ENCODE peak calls at places on chromosomes 2 and 18, in seven cellular contexts. J is DND-41, N is GM13977, G is HCT116, F is HEK293T, Y is omental fat pad, R is progenitor cell of endocrine pancreas. W is an unnamed sample.
A peak's percentile ranks its signal among the peaks of the same experiment; 100 is the strongest.

GRCh38 chr2:159362816-159363251 is 76.3 kb upstream of the WDSUB1 start:
- DNase-seq in J (no peak), N (no peak), G (no peak), F (no peak), Y (no peak), R (no peak), W (peak; percentile 91)

GRCh38 chr2:150153646-150154307 is 333.7 kb downstream of the RND3 start:
- DNase-seq in J (no peak), N (no peak), G (no peak), F (no peak), Y (no peak), R (no peak), W (no peak)

GRCh38 chr18:49907346-49907929 is 94.1 kb upstream of the ACAA2 start:
- DNase-seq in J (no peak), N (no peak), G (no peak), F (no peak), Y (no peak), R (no peak), W (no peak)

GRCh38 chr18:73842795-73843394 is 304.7 kb downstream of the FBXO15 start:
- DNase-seq in J (peak; percentile 58), N (peak; percentile 56), G (peak; percentile 4), F (peak; percentile 34), Y (no peak), R (peak; percentile 41), W (peak; percentile 52)

GRCh38 chr2:172335731-172336130 is 91.7 kb upstream of the ITGA6 start:
- DNase-seq in J (no peak), N (no peak), G (no peak), F (no peak), Y (no peak), R (no peak), W (no peak)

GRCh38 chr2:58419983-58420382 is 178.9 kb upstream of the FANCL start:
- DNase-seq in J (no peak), N (no peak), G (no peak), F (no peak), Y (no peak), R (no peak), W (no peak)

GRCh38 chr18:53745228-53745967 is 479.1 kb downstream of the MBD2 start:
- DNase-seq in J (no peak), N (no peak), G (no peak), F (no peak), Y (no peak), R (no peak), W (no peak)

GRCh38 chr2:158544998-158545397 is 88.2 kb downstream of the PKP4 start:
- DNase-seq in J (no peak), N (no peak), G (no peak), F (no peak), Y (no peak), R (no peak), W (no peak)

GRCh38 chr2:43724728-43725526 is 48.7 kb upstream of the C1GALT1C1L start:
- DNase-seq in J (no peak), N (no peak), G (no peak), F (no peak), Y (no peak), R (no peak), W (no peak)

GRCh38 chr2:29349316-29350030 is 234.3 kb downstream of the CLIP4 start:
- DNase-seq in J (no peak), N (no peak), G (no peak), F (no peak), Y (no peak), R (no peak), W (no peak)

GRCh38 chr2:231671617-231672350 is 36.5 kb upstream of the PTMA start:
- DNase-seq in J (no peak), N (no peak), G (no peak), F (no peak), Y (no peak), R (no peak), W (no peak)

GRCh38 chr2:130150181-130151144 is 5.6 kb upstream of the CCDC74B start:
- DNase-seq in J (no peak), N (no peak), G (no peak), F (no peak), Y (no peak), R (no peak), W (no peak)

GRCh38 chr2:144390424-144391020 is 129.4 kb downstream of the ZEB2 start:
- DNase-seq in J (no peak), N (no peak), G (no peak), F (no peak), Y (no peak), R (no peak), W (no peak)

GRCh38 chr2:133642831-133643230 is 74.6 kb upstream of the NCKAP5 start:
- DNase-seq in J (no peak), N (no peak), G (no peak), F (no peak), Y (no peak), R (no peak), W (no peak)

GRCh38 chr2:115549731-115550130 is 1107.3 kb downstream of the DPP10 start:
- DNase-seq in J (no peak), N (no peak), G (no peak), F (no peak), Y (no peak), R (no peak), W (no peak)

GRCh38 chr2:235692671-235693171 is 198.9 kb downstream of the AGAP1 start:
- DNase-seq in J (no peak), N (no peak), G (no peak), F (no peak), Y (no peak), R (no peak), W (no peak)

GRCh38 chr2:97068074-97068473 is 26.6 kb downstream of the FAHD2B start:
- DNase-seq in J (no peak), N (no peak), G (no peak), F (no peak), Y (no peak), R (no peak), W (no peak)

GRCh38 chr2:191041418-191042161 is 27.6 kb upstream of the STAT1 start:
- DNase-seq in J (no peak), N (no peak), G (peak; percentile 63), F (no peak), Y (no peak), R (no peak), W (no peak)

GRCh38 chr2:39650468-39650867 is 15.2 kb upstream of the TMEM178A start:
- DNase-seq in J (no peak), N (no peak), G (no peak), F (no peak), Y (no peak), R (no peak), W (no peak)

GRCh38 chr2:48343571-48344440 is 186.1 kb upstream of the STON1 start:
- DNase-seq in J (no peak), N (no peak), G (no peak), F (no peak), Y (no peak), R (no peak), W (peak; percentile 52)

GRCh38 chr2:14451312-14451711 is 181.2 kb upstream of the LRATD1 start:
- DNase-seq in J (no peak), N (no peak), G (no peak), F (no peak), Y (no peak), R (no peak), W (no peak)

GRCh38 chr18:58348517-58348916 is 280.4 kb downstream of the ALPK2 start:
- DNase-seq in J (no peak), N (no peak), G (no peak), F (no peak), Y (no peak), R (no peak), W (no peak)

GRCh38 chr2:70143314-70144150 is 47.3 kb downstream of the C2orf42 start:
- DNase-seq in J (peak; percentile 56), N (no peak), G (peak; percentile 41), F (no peak), Y (no peak), R (no peak), W (no peak)

GRCh38 chr2:168210216-168210897 is 37.0 kb downstream of the STK39 start:
- DNase-seq in J (no peak), N (no peak), G (no peak), F (no peak), Y (no peak), R (no peak), W (no peak)

GRCh38 chr2:135245055-135245454 is 193.0 kb downstream of the RAB3GAP1 start:
- DNase-seq in J (peak; percentile 20), N (peak; percentile 11), G (peak; percentile 51), F (peak; percentile 43), Y (no peak), R (no peak), W (peak; percentile 75)

GRCh38 chr2:218000137-218000536 is 2.7 kb downstream of the TNS1 start:
- DNase-seq in J (no peak), N (no peak), G (no peak), F (no peak), Y (no peak), R (no peak), W (no peak)

GRCh38 chr2:46451131-46451711 is 28.1 kb upstream of the TMEM247 start:
- DNase-seq in J (no peak), N (no peak), G (no peak), F (no peak), Y (no peak), R (no peak), W (no peak)

GRCh38 chr2:180790891-180791290 is 189.5 kb upstream of the UBE2E3 start:
- DNase-seq in J (no peak), N (no peak), G (no peak), F (no peak), Y (no peak), R (no peak), W (no peak)

GRCh38 chr2:168120730-168121129 is 126.7 kb downstream of the STK39 start:
- DNase-seq in J (no peak), N (no peak), G (no peak), F (no peak), Y (no peak), R (no peak), W (no peak)

W was measured in glomerular endothelial cell.